ENCODE peak calls at places on chromosome 22, in six cellular contexts. One of them, this sample, is unnamed.

GRCh38 chr22:27853404-27853803 is 51.8 kb upstream of the MN1 start:
- DNase-seq in AG09309: no peak
- DNase-seq in dorsolateral prefrontal cortex: no peak
- DNase-seq in tibial artery: no peak
- DNase-seq in mammary epithelial cell: no peak
- DNase-seq in BJ: no peak
- DNase-seq in this sample: no peak

GRCh38 chr22:32905400-32905799 is 103.9 kb downstream of the TIMP3 start:
- DNase-seq in AG09309: no peak
- DNase-seq in dorsolateral prefrontal cortex: peak
- DNase-seq in tibial artery: no peak
- DNase-seq in mammary epithelial cell: no peak
- DNase-seq in BJ: no peak
- DNase-seq in this sample: no peak

GRCh38 chr22:17982572-17983141 is 41.7 kb downstream of the MICAL3 start:
- DNase-seq in AG09309: no peak
- DNase-seq in dorsolateral prefrontal cortex: no peak
- DNase-seq in tibial artery: no peak
- DNase-seq in mammary epithelial cell: no peak
- DNase-seq in BJ: no peak
- DNase-seq in this sample: no peak

GRCh38 chr22:18103527-18104269 is 6.9 kb upstream of the TUBA8 start:
- DNase-seq in AG09309: no peak
- DNase-seq in dorsolateral prefrontal cortex: no peak
- DNase-seq in tibial artery: no peak
- DNase-seq in mammary epithelial cell: no peak
- DNase-seq in BJ: no peak
- DNase-seq in this sample: no peak

GRCh38 chr22:35656284-35656752 is 8.1 kb downstream of the APOL6 start:
- DNase-seq in AG09309: no peak
- DNase-seq in dorsolateral prefrontal cortex: no peak
- DNase-seq in tibial artery: no peak
- DNase-seq in mammary epithelial cell: no peak
- DNase-seq in BJ: no peak
- DNase-seq in this sample: no peak

GRCh38 chr22:31625661-31626426 is 36.2 kb downstream of the PISD start:
- DNase-seq in AG09309: no peak
- DNase-seq in dorsolateral prefrontal cortex: peak
- DNase-seq in tibial artery: peak
- DNase-seq in mammary epithelial cell: no peak
- DNase-seq in BJ: no peak
- DNase-seq in this sample: no peak

GRCh38 chr22:29475550-29475949 is 4.5 kb upstream of the NEFH start:
- DNase-seq in AG09309: no peak
- DNase-seq in dorsolateral prefrontal cortex: no peak
- DNase-seq in tibial artery: no peak
- DNase-seq in mammary epithelial cell: no peak
- DNase-seq in BJ: no peak
- DNase-seq in this sample: no peak

GRCh38 chr22:20203142-20204099 is 52.6 kb upstream of the CCDC188 start:
- DNase-seq in AG09309: no peak
- DNase-seq in dorsolateral prefrontal cortex: no peak
- DNase-seq in tibial artery: no peak
- DNase-seq in mammary epithelial cell: no peak
- DNase-seq in BJ: no peak
- DNase-seq in this sample: no peak

GRCh38 chr22:26565889-26566288 is 24.0 kb downstream of the TPST2 start:
- DNase-seq in AG09309: no peak
- DNase-seq in dorsolateral prefrontal cortex: no peak
- DNase-seq in tibial artery: no peak
- DNase-seq in mammary epithelial cell: no peak
- DNase-seq in BJ: no peak
- DNase-seq in this sample: no peak

GRCh38 chr22:46053563-46054090 is 76.7 kb upstream of the WNT7B start:
- DNase-seq in AG09309: no peak
- DNase-seq in dorsolateral prefrontal cortex: peak
- DNase-seq in tibial artery: peak
- DNase-seq in mammary epithelial cell: peak
- DNase-seq in BJ: no peak
- DNase-seq in this sample: no peak

GRCh38 chr22:27895600-27895999 is 23.5 kb downstream of the PITPNB start:
- DNase-seq in AG09309: no peak
- DNase-seq in dorsolateral prefrontal cortex: no peak
- DNase-seq in tibial artery: no peak
- DNase-seq in mammary epithelial cell: no peak
- DNase-seq in BJ: no peak
- DNase-seq in this sample: no peak

GRCh38 chr22:30600925-30601324 is 6.0 kb upstream of the TCN2 start:
- DNase-seq in AG09309: no peak
- DNase-seq in dorsolateral prefrontal cortex: no peak
- DNase-seq in tibial artery: no peak
- DNase-seq in mammary epithelial cell: no peak
- DNase-seq in BJ: no peak
- DNase-seq in this sample: no peak

GRCh38 chr22:22959147-22959827 is 71.7 kb downstream of the IGLL5 start:
- DNase-seq in AG09309: no peak
- DNase-seq in dorsolateral prefrontal cortex: peak
- DNase-seq in tibial artery: no peak
- DNase-seq in mammary epithelial cell: peak
- DNase-seq in BJ: no peak
- DNase-seq in this sample: peak

GRCh38 chr22:46347646-46348045 is 12.1 kb downstream of the TRMU start:
- DNase-seq in AG09309: no peak
- DNase-seq in dorsolateral prefrontal cortex: no peak
- DNase-seq in tibial artery: no peak
- DNase-seq in mammary epithelial cell: no peak
- DNase-seq in BJ: no peak
- DNase-seq in this sample: no peak

GRCh38 chr22:23180893-23181762 is 819 bp downstream of the BCR start:
- DNase-seq in AG09309: no peak
- DNase-seq in dorsolateral prefrontal cortex: no peak
- DNase-seq in tibial artery: peak
- DNase-seq in mammary epithelial cell: peak
- DNase-seq in BJ: no peak
- DNase-seq in this sample: no peak

GRCh38 chr22:46424496-46424895 is 89.0 kb downstream of the TRMU start:
- DNase-seq in AG09309: no peak
- DNase-seq in dorsolateral prefrontal cortex: no peak
- DNase-seq in tibial artery: no peak
- DNase-seq in mammary epithelial cell: no peak
- DNase-seq in BJ: no peak
- DNase-seq in this sample: no peak

GRCh38 chr22:32469799-32470212 is 4.8 kb upstream of the FBXO7 start:
- DNase-seq in AG09309: peak
- DNase-seq in dorsolateral prefrontal cortex: peak
- DNase-seq in tibial artery: no peak
- DNase-seq in mammary epithelial cell: peak
- DNase-seq in BJ: peak
- DNase-seq in this sample: peak

GRCh38 chr22:46012881-46013281 is 35.9 kb upstream of the WNT7B start:
- DNase-seq in AG09309: no peak
- DNase-seq in dorsolateral prefrontal cortex: peak
- DNase-seq in tibial artery: peak
- DNase-seq in mammary epithelial cell: no peak
- DNase-seq in BJ: no peak
- DNase-seq in this sample: no peak

GRCh38 chr22:23190526-23190925 is 10.2 kb downstream of the BCR start:
- DNase-seq in AG09309: no peak
- DNase-seq in dorsolateral prefrontal cortex: no peak
- DNase-seq in tibial artery: no peak
- DNase-seq in mammary epithelial cell: no peak
- DNase-seq in BJ: no peak
- DNase-seq in this sample: no peak

GRCh38 chr22:45738206-45738605 is 66.6 kb downstream of the ATXN10 start:
- DNase-seq in AG09309: no peak
- DNase-seq in dorsolateral prefrontal cortex: no peak
- DNase-seq in tibial artery: no peak
- DNase-seq in mammary epithelial cell: no peak
- DNase-seq in BJ: peak
- DNase-seq in this sample: no peak

GRCh38 chr22:36406139-36406538 is 18.4 kb upstream of the MYH9 start:
- DNase-seq in AG09309: no peak
- DNase-seq in dorsolateral prefrontal cortex: no peak
- DNase-seq in tibial artery: no peak
- DNase-seq in mammary epithelial cell: no peak
- DNase-seq in BJ: no peak
- DNase-seq in this sample: no peak

GRCh38 chr22:27397036-27397947 is 404.3 kb downstream of the MN1 start:
- DNase-seq in AG09309: no peak
- DNase-seq in dorsolateral prefrontal cortex: no peak
- DNase-seq in tibial artery: no peak
- DNase-seq in mammary epithelial cell: no peak
- DNase-seq in BJ: no peak
- DNase-seq in this sample: no peak

GRCh38 chr22:26949193-26949592 is 291.8 kb downstream of the MIAT start:
- DNase-seq in AG09309: no peak
- DNase-seq in dorsolateral prefrontal cortex: no peak
- DNase-seq in tibial artery: no peak
- DNase-seq in mammary epithelial cell: peak
- DNase-seq in BJ: no peak
- DNase-seq in this sample: no peak

GRCh38 chr22:45897736-45898135 is 79.2 kb downstream of the WNT7B start:
- DNase-seq in AG09309: no peak
- DNase-seq in dorsolateral prefrontal cortex: no peak
- DNase-seq in tibial artery: no peak
- DNase-seq in mammary epithelial cell: no peak
- DNase-seq in BJ: no peak
- DNase-seq in this sample: no peak

GRCh38 chr22:17486313-17486712 is 77.0 kb upstream of the SLC25A18 start:
- DNase-seq in AG09309: no peak
- DNase-seq in dorsolateral prefrontal cortex: no peak
- DNase-seq in tibial artery: no peak
- DNase-seq in mammary epithelial cell: no peak
- DNase-seq in BJ: no peak
- DNase-seq in this sample: no peak

GRCh38 chr22:19717691-19718254 is 3.5 kb downstream of the SEPTIN5 start:
- DNase-seq in AG09309: no peak
- DNase-seq in dorsolateral prefrontal cortex: peak
- DNase-seq in tibial artery: peak
- DNase-seq in mammary epithelial cell: peak
- DNase-seq in BJ: peak
- DNase-seq in this sample: no peak

GRCh38 chr22:24542641-24543040 is 12.3 kb downstream of the GUCD1 start:
- DNase-seq in AG09309: no peak
- DNase-seq in dorsolateral prefrontal cortex: peak
- DNase-seq in tibial artery: no peak
- DNase-seq in mammary epithelial cell: no peak
- DNase-seq in BJ: no peak
- DNase-seq in this sample: no peak
- TF ChIP-seq CTCF in AG09309: no peak
- TF ChIP-seq CTCF in dorsolateral prefrontal cortex: no peak
- TF ChIP-seq CTCF in tibial artery: no peak
- TF ChIP-seq CTCF in mammary epithelial cell: no peak
- TF ChIP-seq CTCF in BJ: no peak
- TF ChIP-seq CTCF in this sample: no peak

DNA sequence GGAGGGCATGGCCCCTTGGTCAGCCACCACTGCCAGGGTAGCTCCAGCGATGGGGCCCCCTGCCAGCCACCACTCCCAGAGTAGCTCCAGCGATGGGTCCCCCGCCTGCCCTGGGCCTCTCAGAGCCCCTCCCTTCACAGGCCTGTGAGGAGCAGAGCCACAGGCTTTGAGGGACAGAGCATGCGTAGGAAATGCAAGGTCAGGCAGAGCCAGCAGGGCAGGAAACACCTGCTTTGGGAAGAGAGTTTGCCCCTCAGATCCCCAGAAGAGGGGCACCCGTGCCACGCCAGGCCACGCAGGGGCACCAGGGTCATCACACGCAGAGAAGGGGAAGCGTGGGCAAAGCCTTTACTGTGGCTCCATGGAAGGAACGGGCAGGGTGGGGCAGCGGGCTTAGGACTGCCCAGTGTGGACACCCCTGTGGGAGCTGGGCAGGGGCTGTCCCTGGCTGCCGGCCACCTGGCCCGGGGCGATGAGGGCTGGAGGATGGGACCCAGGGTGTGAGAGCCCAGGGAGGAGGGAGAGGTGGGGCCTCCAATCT is 477.8 kb downstream of the BRD1 start:
- DNase-seq in AG09309: no peak
- DNase-seq in dorsolateral prefrontal cortex: peak
- DNase-seq in tibial artery: peak
- DNase-seq in mammary epithelial cell: no peak
- DNase-seq in BJ: no peak
- DNase-seq in this sample: no peak
- H3K4me3 ChIP-seq in AG09309: no peak
- H3K4me3 ChIP-seq in dorsolateral prefrontal cortex: no peak
- H3K4me3 ChIP-seq in tibial artery: no peak
- H3K4me3 ChIP-seq in mammary epithelial cell: no peak
- H3K4me3 ChIP-seq in BJ: no peak
- H3K4me3 ChIP-seq in this sample: no peak

GRCh38 chr22:43923191-43923590 is 414 bp upstream of the PNPLA3 start:
- DNase-seq in AG09309: no peak
- DNase-seq in dorsolateral prefrontal cortex: no peak
- DNase-seq in tibial artery: no peak
- DNase-seq in mammary epithelial cell: no peak
- DNase-seq in BJ: no peak
- DNase-seq in this sample: no peak

GRCh38 chr22:43922123-43922522 is 1.5 kb upstream of the PNPLA3 start:
- DNase-seq in AG09309: no peak
- DNase-seq in dorsolateral prefrontal cortex: no peak
- DNase-seq in tibial artery: no peak
- DNase-seq in mammary epithelial cell: no peak
- DNase-seq in BJ: no peak
- DNase-seq in this sample: no peak

GRCh38 chr22:43919106-43919965 is 4.3 kb upstream of the PNPLA3 start:
- DNase-seq in AG09309: no peak
- DNase-seq in dorsolateral prefrontal cortex: no peak
- DNase-seq in tibial artery: no peak
- DNase-seq in mammary epithelial cell: peak
- DNase-seq in BJ: no peak
- DNase-seq in this sample: no peak

GRCh38 chr22:43923631-43924548 is at the start of gene PNPLA3:
- DNase-seq in AG09309: no peak
- DNase-seq in dorsolateral prefrontal cortex: peak
- DNase-seq in tibial artery: peak
- DNase-seq in mammary epithelial cell: peak
- DNase-seq in BJ: no peak
- DNase-seq in this sample: peak

GRCh38 chr22:43921361-43921760 is 2.2 kb upstream of the PNPLA3 start:
- DNase-seq in AG09309: no peak
- DNase-seq in dorsolateral prefrontal cortex: no peak
- DNase-seq in tibial artery: no peak
- DNase-seq in mammary epithelial cell: peak
- DNase-seq in BJ: peak
- DNase-seq in this sample: no peak
- TF ChIP-seq CTCF in AG09309: no peak
- TF ChIP-seq CTCF in dorsolateral prefrontal cortex: no peak
- TF ChIP-seq CTCF in tibial artery: no peak
- TF ChIP-seq CTCF in mammary epithelial cell: no peak
- TF ChIP-seq CTCF in BJ: no peak
- TF ChIP-seq CTCF in this sample: no peak

DNA sequence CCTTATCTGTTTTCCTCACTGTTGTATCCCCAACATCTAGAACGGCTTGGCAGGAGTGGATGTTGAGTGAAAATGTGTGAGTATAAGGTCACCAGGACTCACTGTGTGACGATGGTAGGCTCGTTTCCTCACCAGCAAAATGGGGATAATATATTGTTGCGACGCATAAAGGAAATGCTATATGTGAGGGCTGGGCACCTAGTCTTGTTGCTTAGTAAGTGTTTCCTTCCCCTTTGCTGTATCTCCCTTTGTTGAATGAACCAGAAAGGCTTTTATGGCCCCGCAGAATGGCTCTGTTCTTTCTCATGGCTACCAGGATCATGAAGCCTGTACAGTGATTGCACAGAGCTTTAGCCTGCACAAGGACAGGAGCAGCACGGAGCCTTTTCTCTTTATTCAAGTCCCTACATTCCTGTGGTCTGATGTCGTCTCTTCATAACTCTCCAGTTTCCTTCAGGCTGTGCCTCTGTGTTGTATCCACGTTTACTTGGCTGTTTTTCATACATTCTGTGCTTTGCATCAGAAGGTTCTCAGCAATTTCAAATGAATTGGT is 5.4 kb downstream of the TNRC6B start:
- DNase-seq in AG09309: peak
- DNase-seq in dorsolateral prefrontal cortex: no peak
- DNase-seq in tibial artery: no peak
- DNase-seq in mammary epithelial cell: peak
- DNase-seq in BJ: peak
- DNase-seq in this sample: peak
- H3K4me3 ChIP-seq in AG09309: no peak
- H3K4me3 ChIP-seq in dorsolateral prefrontal cortex: peak
- H3K4me3 ChIP-seq in tibial artery: no peak
- H3K4me3 ChIP-seq in mammary epithelial cell: peak
- H3K4me3 ChIP-seq in BJ: no peak
- H3K4me3 ChIP-seq in this sample: peak